ENCODE peak calls at places on chromosomes 5 and 9, in four cellular contexts. One of them, this sample, is unnamed.
A peak's percentile ranks its signal among the peaks of the same experiment; 100 is the strongest.

GRCh38 chr9:130707225-130707976 is 13.8 kb downstream of the EXOSC2 start:
- DNase-seq in A549: peak; percentile 33
- DNase-seq in HepG2: peak; percentile 63
- DNase-seq in transverse colon: peak; percentile 76
- DNase-seq in this sample: peak; percentile 77

GRCh38 chr9:114276908-114277821 is 45.7 kb upstream of the ORM1 start:
- DNase-seq in A549: no peak
- DNase-seq in HepG2: no peak
- DNase-seq in transverse colon: no peak
- DNase-seq in this sample: peak; percentile 42

GRCh38 chr9:37984672-37985611 is 81.0 kb upstream of the SLC25A51 start:
- DNase-seq in A549: no peak
- DNase-seq in HepG2: no peak
- DNase-seq in transverse colon: peak; percentile 67
- DNase-seq in this sample: no peak

GRCh38 chr9:26271495-26272122 is 593.4 kb upstream of the TUSC1 start:
- DNase-seq in A549: no peak
- DNase-seq in HepG2: no peak
- DNase-seq in transverse colon: no peak
- DNase-seq in this sample: no peak

GRCh38 chr9:15416880-15417279 is 5.8 kb upstream of the SNAPC3 start:
- DNase-seq in A549: no peak
- DNase-seq in HepG2: peak; percentile 56
- DNase-seq in transverse colon: peak; percentile 66
- DNase-seq in this sample: no peak

GRCh38 chr5:126680215-126680817 is 79.6 kb downstream of the PHAX start:
- DNase-seq in A549: no peak
- DNase-seq in HepG2: no peak
- DNase-seq in transverse colon: peak; percentile 24
- DNase-seq in this sample: no peak

GRCh38 chr9:3028535-3028934 is 184.6 kb upstream of the PUM3 start:
- DNase-seq in A549: no peak
- DNase-seq in HepG2: no peak
- DNase-seq in transverse colon: no peak
- DNase-seq in this sample: no peak

GRCh38 chr9:134065720-134066419 is 2.0 kb downstream of the BRD3 start:
- DNase-seq in A549: peak; percentile 17
- DNase-seq in HepG2: peak; percentile 81
- DNase-seq in transverse colon: peak; percentile 60
- DNase-seq in this sample: no peak

GRCh38 chr5:952597-953271 is 55.9 kb upstream of the NKD2 start:
- DNase-seq in A549: no peak
- DNase-seq in HepG2: no peak
- DNase-seq in transverse colon: no peak
- DNase-seq in this sample: no peak

GRCh38 chr5:39395521-39395920 is 29.3 kb downstream of the DAB2 start:
- DNase-seq in A549: no peak
- DNase-seq in HepG2: no peak
- DNase-seq in transverse colon: no peak
- DNase-seq in this sample: no peak

GRCh38 chr5:151359391-151359790 is 12.0 kb upstream of the SLC36A2 start:
- DNase-seq in A549: no peak
- DNase-seq in HepG2: no peak
- DNase-seq in transverse colon: no peak
- DNase-seq in this sample: no peak

GRCh38 chr5:141382469-141383294 is at the start of gene PCDHGA7:
- DNase-seq in A549: peak; percentile 78
- DNase-seq in HepG2: no peak
- DNase-seq in transverse colon: no peak
- DNase-seq in this sample: peak; percentile 30

GRCh38 chr9:15206949-15207696 is 99.9 kb downstream of the TTC39B start:
- DNase-seq in A549: no peak
- DNase-seq in HepG2: no peak
- DNase-seq in transverse colon: no peak
- DNase-seq in this sample: no peak

GRCh38 chr5:9445989-9446388 is 99.9 kb downstream of the SEMA5A start:
- DNase-seq in A549: no peak
- DNase-seq in HepG2: no peak
- DNase-seq in transverse colon: no peak
- DNase-seq in this sample: no peak

GRCh38 chr5:177300971-177301370 is 2.5 kb downstream of the RAB24 start:
- DNase-seq in A549: no peak
- DNase-seq in HepG2: no peak
- DNase-seq in transverse colon: no peak
- DNase-seq in this sample: no peak

GRCh38 chr5:167816354-167816753 is 475.1 kb upstream of the WWC1 start:
- DNase-seq in A549: no peak
- DNase-seq in HepG2: no peak
- DNase-seq in transverse colon: no peak
- DNase-seq in this sample: no peak

GRCh38 chr5:178440163-178440545 is 150.0 kb downstream of the COL23A1 start:
- DNase-seq in A549: no peak
- DNase-seq in HepG2: no peak
- DNase-seq in transverse colon: no peak
- DNase-seq in this sample: peak; percentile 26

GRCh38 chr9:127898433-127899199 is 787 bp downstream of the ST6GALNAC6 start:
- DNase-seq in A549: no peak
- DNase-seq in HepG2: peak; percentile 50
- DNase-seq in transverse colon: peak; percentile 40
- DNase-seq in this sample: peak; percentile 85

GRCh38 chr5:142675211-142675599 is 10.7 kb downstream of the FGF1 start:
- DNase-seq in A549: no peak
- DNase-seq in HepG2: no peak
- DNase-seq in transverse colon: no peak
- DNase-seq in this sample: no peak

GRCh38 chr5:167147879-167148278 is 1143.6 kb upstream of the WWC1 start:
- DNase-seq in A549: no peak
- DNase-seq in HepG2: no peak
- DNase-seq in transverse colon: no peak
- DNase-seq in this sample: no peak

GRCh38 chr5:170306381-170306790 is 8.8 kb upstream of the LCP2 start:
- DNase-seq in A549: no peak
- DNase-seq in HepG2: no peak
- DNase-seq in transverse colon: no peak
- DNase-seq in this sample: peak; percentile 86

GRCh38 chr9:4814913-4815312 is 22.2 kb downstream of the RCL1 start:
- DNase-seq in A549: no peak
- DNase-seq in HepG2: no peak
- DNase-seq in transverse colon: no peak
- DNase-seq in this sample: no peak

GRCh38 chr9:32161720-32162119 is 222.7 kb upstream of the ACO1 start:
- DNase-seq in A549: no peak
- DNase-seq in HepG2: no peak
- DNase-seq in transverse colon: no peak
- DNase-seq in this sample: no peak

GRCh38 chr5:108369167-108369566 is 12.7 kb downstream of the FBXL17 start:
- DNase-seq in A549: no peak
- DNase-seq in HepG2: no peak
- DNase-seq in transverse colon: no peak
- DNase-seq in this sample: no peak

GRCh38 chr5:68071243-68071642 is 144.3 kb upstream of the PIK3R1 start:
- DNase-seq in A549: no peak
- DNase-seq in HepG2: no peak
- DNase-seq in transverse colon: no peak
- DNase-seq in this sample: no peak

GRCh38 chr5:116536279-116537161 is 38.1 kb downstream of the SEMA6A start:
- DNase-seq in A549: no peak
- DNase-seq in HepG2: peak; percentile 94
- DNase-seq in transverse colon: peak; percentile 45
- DNase-seq in this sample: no peak

GRCh38 chr9:37947987-37948386 is 44.1 kb upstream of the SLC25A51 start:
- DNase-seq in A549: no peak
- DNase-seq in HepG2: no peak
- DNase-seq in transverse colon: no peak
- DNase-seq in this sample: no peak

GRCh38 chr9:124428751-124429529 is 13.7 kb upstream of the PSMB7 start:
- DNase-seq in A549: no peak
- DNase-seq in HepG2: no peak
- DNase-seq in transverse colon: no peak
- DNase-seq in this sample: peak; percentile 62

GRCh38 chr5:55004728-55005127 is 19.3 kb upstream of the GZMK start:
- DNase-seq in A549: no peak
- DNase-seq in HepG2: no peak
- DNase-seq in transverse colon: no peak
- DNase-seq in this sample: no peak

GRCh38 chr5:142783601-142784291 is 13.6 kb downstream of the ARHGAP26 start:
- DNase-seq in A549: no peak
- DNase-seq in HepG2: no peak
- DNase-seq in transverse colon: no peak
- DNase-seq in this sample: peak; percentile 75

GRCh38 chr9:100700689-100701318 is 122.9 kb downstream of the CAVIN4 start:
- DNase-seq in A549: peak; percentile 20
- DNase-seq in HepG2: peak; percentile 27
- DNase-seq in transverse colon: no peak
- DNase-seq in this sample: no peak

GRCh38 chr5:111781200-111781599 is 24.2 kb upstream of the NREP start:
- DNase-seq in A549: no peak
- DNase-seq in HepG2: no peak
- DNase-seq in transverse colon: peak; percentile 13
- DNase-seq in this sample: peak; percentile 77

GRCh38 chr5:77046416-77047073 is 16.3 kb downstream of the AGGF1 start:
- DNase-seq in A549: no peak
- DNase-seq in HepG2: no peak
- DNase-seq in transverse colon: no peak
- DNase-seq in this sample: no peak

GRCh38 chr5:3593771-3594513 is 1.7 kb upstream of the IRX1 start:
- DNase-seq in A549: no peak
- DNase-seq in HepG2: no peak
- DNase-seq in transverse colon: no peak
- DNase-seq in this sample: no peak

GRCh38 chr5:60842859-60843692 is 993 bp downstream of the ELOVL7 start:
- DNase-seq in A549: peak; percentile 13
- DNase-seq in HepG2: no peak
- DNase-seq in transverse colon: peak; percentile 28
- DNase-seq in this sample: no peak

GRCh38 chr9:120710110-120710981 is 3.9 kb downstream of the MEGF9 start:
- DNase-seq in A549: peak; percentile 76
- DNase-seq in HepG2: peak; percentile 81
- DNase-seq in transverse colon: no peak
- DNase-seq in this sample: no peak

GRCh38 chr5:73637565-73637964 is 11.6 kb downstream of the ARHGEF28 start:
- DNase-seq in A549: no peak
- DNase-seq in HepG2: no peak
- DNase-seq in transverse colon: no peak
- DNase-seq in this sample: no peak

GRCh38 chr5:119398713-119399492 is 43.1 kb downstream of the TNFAIP8 start:
- DNase-seq in A549: no peak
- DNase-seq in HepG2: peak; percentile 9
- DNase-seq in transverse colon: peak; percentile 73
- DNase-seq in this sample: no peak
- TF ChIP-seq EP300 in A549: no peak
- TF ChIP-seq EP300 in HepG2: no peak
- TF ChIP-seq EP300 in transverse colon: no peak
- TF ChIP-seq EP300 in this sample: no peak

GRCh38 chr9:113153599-113153998 is 2.8 kb downstream of the SLC31A2 start:
- DNase-seq in A549: no peak
- DNase-seq in HepG2: no peak
- DNase-seq in transverse colon: no peak
- DNase-seq in this sample: no peak

GRCh38 chr9:113154471-113154870 is 3.7 kb downstream of the SLC31A2 start:
- DNase-seq in A549: no peak
- DNase-seq in HepG2: no peak
- DNase-seq in transverse colon: no peak
- DNase-seq in this sample: peak; percentile 72

GRCh38 chr9:113150670-113151591 is at the start of gene SLC31A2:
- DNase-seq in A549: peak; percentile 87
- DNase-seq in HepG2: peak; percentile 77
- DNase-seq in transverse colon: peak; percentile 92
- DNase-seq in this sample: peak; percentile 94

GRCh38 chr9:113151696-113152630 is 1.2 kb downstream of the SLC31A2 start:
- DNase-seq in A549: no peak
- DNase-seq in HepG2: no peak
- DNase-seq in transverse colon: peak; percentile 32
- DNase-seq in this sample: no peak

GRCh38 chr9:113152699-113153098 is 1.9 kb downstream of the SLC31A2 start:
- DNase-seq in A549: no peak
- DNase-seq in HepG2: no peak
- DNase-seq in transverse colon: no peak
- DNase-seq in this sample: no peak
- TF ChIP-seq CTCF in A549: no peak
- TF ChIP-seq CTCF in HepG2: no peak
- TF ChIP-seq CTCF in transverse colon: no peak
- TF ChIP-seq CTCF in this sample: no peak

GRCh38 chr5:136132557-136133415 is at the start of gene SMAD5:
- DNase-seq in A549: peak; percentile 96
- DNase-seq in HepG2: peak; percentile 88
- DNase-seq in transverse colon: peak; percentile 96
- DNase-seq in this sample: peak; percentile 98
- TF ChIP-seq EP300 in A549: no peak
- TF ChIP-seq EP300 in HepG2: peak; percentile 27
- TF ChIP-seq EP300 in transverse colon: no peak
- TF ChIP-seq EP300 in this sample: no peak

GRCh38 chr5:66436721-66437120 is 159.5 kb upstream of the MAST4 start:
- DNase-seq in A549: no peak
- DNase-seq in HepG2: peak; percentile 6
- DNase-seq in transverse colon: no peak
- DNase-seq in this sample: no peak

GRCh38 chr5:66443462-66444130 is 152.6 kb upstream of the MAST4 start:
- DNase-seq in A549: no peak
- DNase-seq in HepG2: no peak
- DNase-seq in transverse colon: no peak
- DNase-seq in this sample: no peak

GRCh38 chr5:66442951-66443445 is 153.2 kb upstream of the MAST4 start:
- DNase-seq in A549: no peak
- DNase-seq in HepG2: no peak
- DNase-seq in transverse colon: no peak
- DNase-seq in this sample: no peak

GRCh38 chr5:66440202-66440680 is 156.0 kb upstream of the MAST4 start:
- DNase-seq in A549: no peak
- DNase-seq in HepG2: no peak
- DNase-seq in transverse colon: no peak
- DNase-seq in this sample: no peak
- TF ChIP-seq CTCF in A549: no peak
- TF ChIP-seq CTCF in HepG2: no peak
- TF ChIP-seq CTCF in transverse colon: no peak
- TF ChIP-seq CTCF in this sample: no peak

This sample was measured in sigmoid colon.